ENCODE peak calls at places on chromosomes 16 and 17, in nine cellular contexts. C is memory B cell, V is NCI-H2029 treated with DMSO at 0.1 percent for 48 hours, R is fibroblast of lung, P is NCI-H510A, B is AG08396, D is esophagus squamous epithelium, S is fibroblast of villous mesenchyme, O is stomach. F is an unnamed sample.

GRCh38 chr17:31068291-31068690 is 26.5 kb upstream of the NF1 start:
- DNase-seq in C (peak), V (peak), R (peak), P (peak), B (no peak), D (no peak), S (peak), O (peak), F (peak)

GRCh38 chr17:60712675-60713074 is 35.0 kb downstream of the BCAS3 start:
- DNase-seq in C (no peak), V (no peak), R (no peak), P (no peak), B (no peak), D (no peak), S (no peak), O (no peak), F (no peak)

GRCh38 chr16:28549301-28549899 is 4.3 kb upstream of the SGF29 start:
- DNase-seq in C (no peak), V (no peak), R (peak), P (no peak), B (no peak), D (no peak), S (peak), O (no peak), F (no peak)

GRCh38 chr17:72407336-72408121 is 286.7 kb downstream of the SOX9 start:
- DNase-seq in C (no peak), V (peak), R (peak), P (peak), B (peak), D (no peak), S (peak), O (peak), F (peak)

GRCh38 chr16:25625620-25626019 is 66.1 kb upstream of the HS3ST4 start:
- DNase-seq in C (no peak), V (peak), R (no peak), P (peak), B (no peak), D (no peak), S (no peak), O (no peak), F (no peak)

GRCh38 chr17:57068222-57068658 is 16.8 kb upstream of the AKAP1 start:
- DNase-seq in C (no peak), V (no peak), R (no peak), P (no peak), B (no peak), D (no peak), S (no peak), O (no peak), F (no peak)

GRCh38 chr17:67635688-67636087 is 82.0 kb upstream of the NOL11 start:
- DNase-seq in C (no peak), V (no peak), R (peak), P (no peak), B (peak), D (no peak), S (no peak), O (no peak), F (no peak)

GRCh38 chr17:60502145-60502544 is 23.9 kb downstream of the APPBP2 start:
- DNase-seq in C (no peak), V (no peak), R (no peak), P (no peak), B (no peak), D (no peak), S (no peak), O (no peak), F (no peak)

GRCh38 chr16:85735225-85735722 is 15.6 kb downstream of the C16orf74 start:
- DNase-seq in C (peak), V (no peak), R (no peak), P (no peak), B (no peak), D (no peak), S (no peak), O (peak), F (no peak)

GRCh38 chr17:19242323-19242722 is 5.2 kb downstream of the EPN2 start:
- DNase-seq in C (no peak), V (no peak), R (no peak), P (no peak), B (no peak), D (no peak), S (no peak), O (no peak), F (no peak)

GRCh38 chr17:14156689-14157088 is 80.0 kb downstream of the CDRT15 start:
- DNase-seq in C (no peak), V (no peak), R (peak), P (no peak), B (peak), D (no peak), S (peak), O (no peak), F (no peak)

GRCh38 chr17:4519361-4519788 is 20.7 kb downstream of the SPNS2 start:
- DNase-seq in C (no peak), V (no peak), R (no peak), P (no peak), B (no peak), D (no peak), S (no peak), O (peak), F (no peak)

GRCh38 chr16:79932564-79932963 is 332.0 kb upstream of the MAF start:
- DNase-seq in C (no peak), V (no peak), R (no peak), P (no peak), B (no peak), D (no peak), S (no peak), O (no peak), F (no peak)

GRCh38 chr17:18966831-18967624 is 15.1 kb downstream of the SLC5A10 start:
- DNase-seq in C (no peak), V (peak), R (peak), P (peak), B (peak), D (no peak), S (peak), O (peak), F (no peak)

GRCh38 chr17:75295220-75296158 is 6.3 kb upstream of the SLC25A19 start:
- DNase-seq in C (peak), V (no peak), R (no peak), P (no peak), B (no peak), D (no peak), S (no peak), O (no peak), F (peak)

GRCh38 chr16:3097266-3097665 is 1.8 kb downstream of the ZSCAN10 start:
- DNase-seq in C (no peak), V (no peak), R (no peak), P (no peak), B (no peak), D (no peak), S (no peak), O (no peak), F (no peak)

GRCh38 chr17:36185416-36185815 is 9.0 kb upstream of the TBC1D3B start:
- DNase-seq in C (no peak), V (no peak), R (no peak), P (no peak), B (no peak), D (no peak), S (no peak), O (no peak), F (no peak)

GRCh38 chr16:66204761-66205160 is 161.7 kb upstream of the CDH5 start:
- DNase-seq in C (no peak), V (no peak), R (peak), P (no peak), B (no peak), D (no peak), S (no peak), O (no peak), F (no peak)

GRCh38 chr16:14071576-14072271 is 605 bp downstream of the MRTFB start:
- DNase-seq in C (no peak), V (no peak), R (no peak), P (no peak), B (peak), D (no peak), S (peak), O (no peak), F (no peak)

GRCh38 chr16:69276143-69277115 is 34.7 kb upstream of the VPS4A start:
- DNase-seq in C (no peak), V (no peak), R (peak), P (no peak), B (peak), D (no peak), S (peak), O (no peak), F (no peak)

GRCh38 chr16:24800586-24800985 is 45.2 kb upstream of the SLC5A11 start:
- DNase-seq in C (no peak), V (no peak), R (peak), P (no peak), B (peak), D (no peak), S (peak), O (no peak), F (no peak)

GRCh38 chr17:73733527-73733926 is 89.3 kb upstream of the SDK2 start:
- DNase-seq in C (no peak), V (no peak), R (no peak), P (no peak), B (no peak), D (no peak), S (no peak), O (no peak), F (no peak)

GRCh38 chr16:64362193-64362592 is 759.7 kb downstream of the CDH11 start:
- DNase-seq in C (no peak), V (no peak), R (no peak), P (no peak), B (no peak), D (no peak), S (no peak), O (no peak), F (no peak)

GRCh38 chr17:13199425-13199824 is 181.6 kb upstream of the ELAC2 start:
- DNase-seq in C (no peak), V (no peak), R (no peak), P (no peak), B (no peak), D (no peak), S (no peak), O (no peak), F (no peak)

GRCh38 chr16:67206129-67206837 is 7.4 kb downstream of the ELMO3 start:
- DNase-seq in C (no peak), V (no peak), R (no peak), P (no peak), B (no peak), D (no peak), S (no peak), O (no peak), F (no peak)